ENCODE peak calls at places on chromosomes 12 and 14, in nine cellular contexts. Q is fibroblast of mammary gland; C is stimulated activated CD8-positive, alpha-beta memory T cell treated with anti-CD3 and anti-CD28 coated beads, Interleukin-7, amount 100 ng/mL, for 1 hour; D is PC-3; R is HepG2; B is NCI-H2081; M is GM04503; U is putamen; H is SW480. T is an unnamed sample.

GRCh38 chr14:96215845-96216244 is 11.2 kb downstream of the BDKRB2 start:
- DNase-seq in Q (no peak), C (no peak), D (no peak), R (no peak), B (no peak), M (peak; percentile 36), U (no peak), H (no peak), T (no peak)

GRCh38 chr14:102499401-102500189 is 10.0 kb downstream of the ANKRD9 start:
- DNase-seq in Q (no peak), C (no peak), D (no peak), R (no peak), B (no peak), M (no peak), U (no peak), H (no peak), T (no peak)

GRCh38 chr12:124391340-124392261 is 96.7 kb downstream of the RFLNA start:
- DNase-seq in Q (peak; percentile 67), C (no peak), D (peak; percentile 80), R (no peak), B (no peak), M (no peak), U (no peak), H (no peak), T (no peak)

GRCh38 chr14:106840258-106840657 is 1313.9 kb downstream of the TMEM121 start:
- DNase-seq in Q (no peak), C (no peak), D (no peak), R (no peak), B (no peak), M (no peak), U (no peak), H (peak; percentile 27), T (no peak)

GRCh38 chr12:131095826-131096680 is 142.3 kb downstream of the ADGRD1 start:
- DNase-seq in Q (no peak), C (no peak), D (no peak), R (no peak), B (no peak), M (no peak), U (no peak), H (no peak), T (no peak)

GRCh38 chr12:47403681-47404080 is 302.1 kb downstream of the RPAP3 start:
- DNase-seq in Q (no peak), C (no peak), D (no peak), R (no peak), B (no peak), M (no peak), U (no peak), H (no peak), T (no peak)

GRCh38 chr12:34217660-34218059 is 195.4 kb downstream of the ALG10 start:
- DNase-seq in Q (no peak), C (no peak), D (no peak), R (no peak), B (no peak), M (no peak), U (no peak), H (no peak), T (no peak)

GRCh38 chr12:51917041-51917590 is 9.8 kb downstream of the ACVRL1 start:
- DNase-seq in Q (no peak), C (no peak), D (no peak), R (no peak), B (no peak), M (no peak), U (no peak), H (no peak), T (no peak)

GRCh38 chr14:99231850-99232401 is 40.1 kb downstream of the BCL11B start:
- DNase-seq in Q (no peak), C (no peak), D (no peak), R (no peak), B (no peak), M (no peak), U (no peak), H (no peak), T (no peak)

GRCh38 chr12:40718878-40719372 is 26.7 kb downstream of the CNTN1 start:
- DNase-seq in Q (no peak), C (no peak), D (no peak), R (no peak), B (no peak), M (no peak), U (no peak), H (peak; percentile 2), T (no peak)

GRCh38 chr14:106845286-106846087 is 1319.1 kb downstream of the TMEM121 start:
- DNase-seq in Q (no peak), C (no peak), D (peak; percentile 69), R (peak; percentile 97), B (no peak), M (no peak), U (no peak), H (peak; percentile 98), T (no peak)

GRCh38 chr12:28961948-28962384 is 187.1 kb upstream of the FAR2 start:
- DNase-seq in Q (peak; percentile 65), C (no peak), D (peak; percentile 43), R (no peak), B (no peak), M (no peak), U (no peak), H (no peak), T (no peak)

GRCh38 chr14:93212432-93212831 is 5.4 kb downstream of the UBR7 start:
- DNase-seq in Q (no peak), C (no peak), D (no peak), R (no peak), B (no peak), M (no peak), U (no peak), H (no peak), T (no peak)

GRCh38 chr12:6208140-6208539 is 7.9 kb downstream of the CD9 start:
- DNase-seq in Q (no peak), C (no peak), D (no peak), R (no peak), B (no peak), M (no peak), U (no peak), H (no peak), T (no peak)

GRCh38 chr12:120265483-120266179 is at the start of gene PXN:
- DNase-seq in Q (peak; percentile 69), C (peak; percentile 90), D (peak; percentile 89), R (peak; percentile 73), B (peak; percentile 59), M (no peak), U (peak; percentile 80), H (peak; percentile 77), T (peak; percentile 64)

T was measured in AG09319.